ENCODE peak calls at places on chromosomes 11 and 22, in seven cellular contexts. One of them, this sample, is unnamed.

GRCh38 chr11:44766112-44766971 is 39.6 kb downstream of the TSPAN18 start:
- DNase-seq in GM12864: no peak
- DNase-seq in lower lobe of right lung: no peak
- DNase-seq in psoas muscle: peak; percentile 40
- DNase-seq in colonic mucosa: no peak
- DNase-seq in epithelial cell of esophagus: no peak
- DNase-seq in neuronal stem cell: no peak
- DNase-seq in this sample: peak; percentile 79

GRCh38 chr11:111623527-111624030 is 21.3 kb downstream of the SIK2 start:
- DNase-seq in lower lobe of right lung: no peak
- DNase-seq in epithelial cell of esophagus: peak; percentile 24
- DNase-seq in GM12864: no peak
- DNase-seq in neuronal stem cell: no peak
- DNase-seq in colonic mucosa: peak; percentile 84
- DNase-seq in psoas muscle: no peak
- DNase-seq in this sample: no peak

GRCh38 chr11:113385749-113386148 is 1.8 kb upstream of the ANKK1 start:
- DNase-seq in lower lobe of right lung: no peak
- DNase-seq in epithelial cell of esophagus: peak; percentile 22
- DNase-seq in GM12864: no peak
- DNase-seq in colonic mucosa: no peak
- DNase-seq in psoas muscle: no peak
- DNase-seq in neuronal stem cell: no peak
- DNase-seq in this sample: no peak

GRCh38 chr11:57306941-57307598 is 17.7 kb downstream of the TNKS1BP1 start:
- DNase-seq in epithelial cell of esophagus: no peak
- DNase-seq in GM12864: no peak
- DNase-seq in lower lobe of right lung: no peak
- DNase-seq in colonic mucosa: no peak
- DNase-seq in psoas muscle: no peak
- DNase-seq in neuronal stem cell: no peak
- DNase-seq in this sample: no peak

GRCh38 chr11:118908931-118909618 is 16.7 kb downstream of the BCL9L start:
- DNase-seq in epithelial cell of esophagus: peak; percentile 33
- DNase-seq in neuronal stem cell: no peak
- DNase-seq in colonic mucosa: peak; percentile 66
- DNase-seq in psoas muscle: peak; percentile 84
- DNase-seq in GM12864: no peak
- DNase-seq in lower lobe of right lung: peak; percentile 75
- DNase-seq in this sample: peak; percentile 91

GRCh38 chr11:116644948-116645305 is 127.9 kb downstream of the BUD13 start:
- DNase-seq in colonic mucosa: peak; percentile 2
- DNase-seq in neuronal stem cell: no peak
- DNase-seq in GM12864: no peak
- DNase-seq in lower lobe of right lung: no peak
- DNase-seq in psoas muscle: no peak
- DNase-seq in epithelial cell of esophagus: no peak
- DNase-seq in this sample: no peak

GRCh38 chr11:127073621-127074020 is 73.1 kb upstream of the KIRREL3 start:
- DNase-seq in epithelial cell of esophagus: no peak
- DNase-seq in colonic mucosa: no peak
- DNase-seq in GM12864: no peak
- DNase-seq in psoas muscle: no peak
- DNase-seq in lower lobe of right lung: no peak
- DNase-seq in neuronal stem cell: no peak
- DNase-seq in this sample: no peak

GRCh38 chr11:11117730-11118129 is 235.3 kb downstream of the CSNK2A3 start:
- DNase-seq in colonic mucosa: no peak
- DNase-seq in psoas muscle: no peak
- DNase-seq in neuronal stem cell: no peak
- DNase-seq in lower lobe of right lung: no peak
- DNase-seq in epithelial cell of esophagus: peak; percentile 25
- DNase-seq in GM12864: no peak
- DNase-seq in this sample: no peak

GRCh38 chr11:30016588-30017363 is at the start of gene KCNA4:
- DNase-seq in epithelial cell of esophagus: peak; percentile 4
- DNase-seq in colonic mucosa: no peak
- DNase-seq in lower lobe of right lung: peak; percentile 51
- DNase-seq in GM12864: no peak
- DNase-seq in neuronal stem cell: peak; percentile 66
- DNase-seq in psoas muscle: no peak
- DNase-seq in this sample: no peak

GRCh38 chr22:40592352-40593113 is 44.0 kb downstream of the MRTFA start:
- DNase-seq in lower lobe of right lung: no peak
- DNase-seq in neuronal stem cell: no peak
- DNase-seq in psoas muscle: no peak
- DNase-seq in colonic mucosa: peak; percentile 39
- DNase-seq in GM12864: peak; percentile 44
- DNase-seq in epithelial cell of esophagus: no peak
- DNase-seq in this sample: no peak
- H3K4me3 ChIP-seq in lower lobe of right lung: no peak overlapping the region
- H3K4me3 ChIP-seq in neuronal stem cell: no peak overlapping the region
- H3K4me3 ChIP-seq in psoas muscle: no peak overlapping the region
- H3K4me3 ChIP-seq in colonic mucosa: no peak overlapping the region
- H3K4me3 ChIP-seq in GM12864: peak overlapping the region; percentile 20
- H3K4me3 ChIP-seq in epithelial cell of esophagus: no peak overlapping the region
- H3K4me3 ChIP-seq in this sample: no peak overlapping the region

GRCh38 chr11:70092959-70093358 is 14.8 kb downstream of the ANO1 start:
- DNase-seq in neuronal stem cell: no peak
- DNase-seq in psoas muscle: no peak
- DNase-seq in GM12864: no peak
- DNase-seq in lower lobe of right lung: no peak
- DNase-seq in colonic mucosa: no peak
- DNase-seq in epithelial cell of esophagus: no peak
- DNase-seq in this sample: no peak

GRCh38 chr11:70088735-70089250 is 10.7 kb downstream of the ANO1 start:
- DNase-seq in neuronal stem cell: no peak
- DNase-seq in lower lobe of right lung: no peak
- DNase-seq in colonic mucosa: no peak
- DNase-seq in psoas muscle: no peak
- DNase-seq in epithelial cell of esophagus: no peak
- DNase-seq in GM12864: no peak
- DNase-seq in this sample: no peak

GRCh38 chr11:70091651-70092050 is 13.5 kb downstream of the ANO1 start:
- DNase-seq in colonic mucosa: no peak
- DNase-seq in neuronal stem cell: no peak
- DNase-seq in epithelial cell of esophagus: no peak
- DNase-seq in psoas muscle: no peak
- DNase-seq in lower lobe of right lung: no peak
- DNase-seq in GM12864: no peak
- DNase-seq in this sample: no peak

GRCh38 chr11:70089631-70090030 is 11.5 kb downstream of the ANO1 start:
- DNase-seq in epithelial cell of esophagus: peak; percentile 27
- DNase-seq in GM12864: no peak
- DNase-seq in colonic mucosa: no peak
- DNase-seq in lower lobe of right lung: no peak
- DNase-seq in neuronal stem cell: no peak
- DNase-seq in psoas muscle: no peak
- DNase-seq in this sample: no peak

DNA sequence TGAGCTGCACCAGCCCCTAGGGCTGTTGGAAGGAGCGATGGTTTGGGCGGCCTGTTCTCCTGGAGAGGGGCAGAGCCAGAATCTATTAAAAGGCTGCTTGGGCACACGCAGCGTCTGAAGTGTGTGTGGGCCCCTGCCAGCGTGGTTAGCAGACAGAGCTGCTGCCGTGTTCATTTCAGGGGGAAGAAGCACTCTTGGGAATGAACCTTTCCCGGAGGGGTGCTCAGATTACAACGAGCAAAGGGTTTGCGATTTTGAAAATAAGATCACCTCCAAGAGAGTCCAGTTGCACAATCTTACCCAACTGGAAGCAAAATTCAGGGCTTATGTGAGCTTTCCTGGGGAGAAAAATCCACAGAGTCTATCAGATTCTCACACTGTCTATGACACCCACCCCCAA is 12.9 kb downstream of the ANO1 start:
- DNase-seq in GM12864: no peak
- DNase-seq in lower lobe of right lung: peak; percentile 53
- DNase-seq in neuronal stem cell: no peak
- DNase-seq in colonic mucosa: no peak
- DNase-seq in epithelial cell of esophagus: no peak
- DNase-seq in psoas muscle: peak; percentile 47
- DNase-seq in this sample: no peak
- H3K4me3 ChIP-seq in GM12864: no peak overlapping the region
- H3K4me3 ChIP-seq in lower lobe of right lung: no peak overlapping the region
- H3K4me3 ChIP-seq in neuronal stem cell: no peak overlapping the region
- H3K4me3 ChIP-seq in colonic mucosa: no peak overlapping the region
- H3K4me3 ChIP-seq in epithelial cell of esophagus: no peak overlapping the region
- H3K4me3 ChIP-seq in psoas muscle: no peak overlapping the region
- H3K4me3 ChIP-seq in this sample: no peak overlapping the region

GRCh38 chr11:134763030-134763388 is 351.0 kb upstream of the B3GAT1 start:
- DNase-seq in GM12864: no peak
- DNase-seq in psoas muscle: no peak
- DNase-seq in epithelial cell of esophagus: no peak
- DNase-seq in colonic mucosa: no peak
- DNase-seq in neuronal stem cell: no peak
- DNase-seq in lower lobe of right lung: no peak
- DNase-seq in this sample: no peak
- H3K4me3 ChIP-seq in GM12864: no peak overlapping the region
- H3K4me3 ChIP-seq in psoas muscle: no peak overlapping the region
- H3K4me3 ChIP-seq in epithelial cell of esophagus: no peak overlapping the region
- H3K4me3 ChIP-seq in colonic mucosa: no peak overlapping the region
- H3K4me3 ChIP-seq in neuronal stem cell: no peak overlapping the region
- H3K4me3 ChIP-seq in lower lobe of right lung: no peak overlapping the region
- H3K4me3 ChIP-seq in this sample: no peak overlapping the region

GRCh38 chr11:6258571-6258998 is 1.1 kb upstream of the CCKBR start:
- DNase-seq in psoas muscle: no peak
- DNase-seq in GM12864: no peak
- DNase-seq in neuronal stem cell: peak; percentile 29
- DNase-seq in lower lobe of right lung: no peak
- DNase-seq in epithelial cell of esophagus: no peak
- DNase-seq in colonic mucosa: no peak
- DNase-seq in this sample: no peak
- H3K4me3 ChIP-seq in psoas muscle: peak overlapping the region; percentile 59
- H3K4me3 ChIP-seq in GM12864: no peak overlapping the region
- H3K4me3 ChIP-seq in neuronal stem cell: no peak overlapping the region
- H3K4me3 ChIP-seq in lower lobe of right lung: peak overlapping the region; percentile 48
- H3K4me3 ChIP-seq in epithelial cell of esophagus: no peak overlapping the region
- H3K4me3 ChIP-seq in colonic mucosa: no peak overlapping the region
- H3K4me3 ChIP-seq in this sample: peak overlapping the region; percentile 38

DNA sequence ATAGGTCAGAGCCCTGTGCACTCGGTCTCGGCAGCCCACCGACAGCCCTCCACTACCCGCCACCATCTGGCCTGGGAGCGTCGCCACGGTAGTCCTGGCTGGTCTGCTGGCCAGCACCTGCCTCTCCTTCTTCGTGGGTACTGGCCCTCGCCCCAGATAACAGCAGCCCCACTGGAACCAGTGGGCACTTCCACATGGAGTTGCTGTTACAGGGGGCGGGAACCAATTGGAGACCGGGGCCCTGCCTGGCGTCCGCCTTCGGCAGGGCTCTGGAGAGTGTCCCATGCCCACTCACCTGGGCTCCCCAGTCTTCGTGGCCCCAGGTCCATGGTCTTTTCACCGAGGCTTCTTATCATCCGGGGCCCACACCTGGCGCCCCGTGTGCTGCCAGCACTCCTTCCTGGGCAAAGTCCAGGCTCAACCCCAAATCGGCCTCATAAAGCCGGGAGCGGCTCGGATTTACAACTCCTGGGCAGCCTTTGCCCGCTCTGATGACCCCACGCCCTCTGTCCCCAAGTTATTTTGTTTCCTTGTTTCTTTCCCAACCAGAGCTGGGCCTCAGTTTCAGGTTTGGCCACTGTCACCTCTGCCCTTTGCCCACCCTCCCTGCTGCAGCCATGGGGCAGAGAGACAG is 12.9 kb upstream of the EHD1 start:
- DNase-seq in colonic mucosa: peak; percentile 92
- DNase-seq in neuronal stem cell: no peak
- DNase-seq in epithelial cell of esophagus: no peak
- DNase-seq in psoas muscle: no peak
- DNase-seq in lower lobe of right lung: no peak
- DNase-seq in GM12864: no peak
- DNase-seq in this sample: no peak
- H3K4me3 ChIP-seq in colonic mucosa: peak overlapping the region; percentile 68
- H3K4me3 ChIP-seq in neuronal stem cell: no peak overlapping the region
- H3K4me3 ChIP-seq in epithelial cell of esophagus: no peak overlapping the region
- H3K4me3 ChIP-seq in psoas muscle: no peak overlapping the region
- H3K4me3 ChIP-seq in lower lobe of right lung: no peak overlapping the region
- H3K4me3 ChIP-seq in GM12864: no peak overlapping the region
- H3K4me3 ChIP-seq in this sample: no peak overlapping the region

DNA sequence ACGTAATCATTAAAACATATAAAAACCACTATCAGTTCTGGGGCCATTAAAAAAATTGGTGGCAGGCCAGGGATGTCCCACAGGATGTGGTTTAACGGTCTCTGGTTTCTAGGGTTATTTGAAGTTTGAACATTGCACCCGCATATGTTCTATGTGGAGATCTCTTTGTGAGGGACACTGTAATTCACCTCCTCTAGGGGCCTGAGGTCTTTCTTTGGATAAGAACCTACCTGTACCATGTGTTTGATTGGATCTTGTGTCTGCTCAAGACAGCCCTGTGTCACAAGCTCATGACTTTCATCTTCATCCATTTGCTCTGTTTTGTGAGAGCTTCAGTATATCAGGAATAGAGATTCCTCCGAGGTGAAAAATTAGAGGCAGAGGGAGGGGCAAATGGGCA is 73.3 kb downstream of the GGTLC2 start:
- DNase-seq in neuronal stem cell: no peak
- DNase-seq in epithelial cell of esophagus: no peak
- DNase-seq in colonic mucosa: no peak
- DNase-seq in lower lobe of right lung: no peak
- DNase-seq in GM12864: no peak
- DNase-seq in psoas muscle: no peak
- DNase-seq in this sample: no peak
- H3K4me3 ChIP-seq in neuronal stem cell: no peak overlapping the region
- H3K4me3 ChIP-seq in epithelial cell of esophagus: no peak overlapping the region
- H3K4me3 ChIP-seq in colonic mucosa: no peak overlapping the region
- H3K4me3 ChIP-seq in lower lobe of right lung: no peak overlapping the region
- H3K4me3 ChIP-seq in GM12864: no peak overlapping the region
- H3K4me3 ChIP-seq in psoas muscle: no peak overlapping the region
- H3K4me3 ChIP-seq in this sample: no peak overlapping the region

DNA sequence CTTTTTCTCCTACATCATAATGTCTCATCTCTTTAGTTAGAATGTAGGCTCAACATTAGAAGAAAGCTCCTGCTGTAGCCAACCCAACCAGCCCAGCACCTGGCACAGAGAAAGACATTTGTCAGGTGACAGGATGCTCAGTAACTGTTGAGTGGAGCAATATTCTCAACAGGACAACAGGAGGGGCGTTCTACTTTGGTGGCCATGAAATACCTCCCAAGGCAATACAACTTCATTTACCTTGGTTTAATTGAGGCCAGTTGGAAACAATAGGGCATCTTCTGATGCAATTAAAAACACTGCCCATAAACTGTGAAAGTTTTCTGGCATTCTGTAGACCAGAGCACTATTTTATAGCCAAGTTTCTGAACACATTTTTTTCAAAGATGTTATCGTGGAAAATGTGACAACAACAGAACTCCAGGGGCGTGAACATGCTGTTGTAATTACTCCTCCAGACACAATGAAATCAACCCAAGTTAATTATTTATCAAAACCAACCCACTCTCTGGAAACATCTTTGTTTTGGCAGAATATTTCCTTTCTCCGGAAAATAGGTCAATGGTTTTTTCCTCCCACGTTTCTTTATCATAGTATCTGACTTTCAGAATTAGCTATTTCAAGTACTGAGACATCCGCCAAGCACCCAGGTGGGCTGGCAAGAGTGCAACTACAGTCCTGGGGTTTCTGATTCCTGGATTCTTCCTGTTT is 538.1 kb downstream of the SOX6 start:
- DNase-seq in colonic mucosa: peak; percentile 38
- DNase-seq in lower lobe of right lung: no peak
- DNase-seq in GM12864: no peak
- DNase-seq in epithelial cell of esophagus: no peak
- DNase-seq in neuronal stem cell: no peak
- DNase-seq in psoas muscle: no peak
- DNase-seq in this sample: no peak
- H3K4me3 ChIP-seq in colonic mucosa: no peak overlapping the region
- H3K4me3 ChIP-seq in lower lobe of right lung: no peak overlapping the region
- H3K4me3 ChIP-seq in GM12864: no peak overlapping the region
- H3K4me3 ChIP-seq in epithelial cell of esophagus: no peak overlapping the region
- H3K4me3 ChIP-seq in neuronal stem cell: no peak overlapping the region
- H3K4me3 ChIP-seq in psoas muscle: no peak overlapping the region
- H3K4me3 ChIP-seq in this sample: no peak overlapping the region